ENCODE peak calls at places on chromosomes 1 and 21, in nine cellular contexts. T is left lung, Z is tibial artery, E is heart left ventricle, Q is K562, V is adrenal gland, W is mesendoderm, K is right atrium auricular region, B is H1. S is an unnamed sample.

GRCh38 chr1:185157599-185158469 is 867 bp downstream of the SWT1 start:
- DNase-seq in Q (no peak), Z (no peak), K (no peak), W (peak; percentile 43), T (no peak), V (no peak), B (no peak), E (peak; percentile 19), S (no peak)

GRCh38 chr1:46613661-46614603 is 2.7 kb downstream of the MOB3C start:
- DNase-seq in W (peak; percentile 73), B (peak; percentile 83), V (peak; percentile 91), Z (peak; percentile 96), K (peak; percentile 93), Q (no peak), T (peak; percentile 92), E (peak; percentile 92), S (peak; percentile 38)

GRCh38 chr1:172308148-172308547 is 112.3 kb upstream of the C1orf105 start:
- DNase-seq in E (no peak), W (no peak), Z (no peak), T (no peak), Q (no peak), V (no peak), K (no peak), B (no peak), S (no peak)

GRCh38 chr1:203584040-203584439 is 42.6 kb upstream of the ATP2B4 start:
- DNase-seq in B (no peak), K (no peak), T (no peak), Q (no peak), Z (no peak), V (no peak), E (no peak), W (no peak), S (no peak)

GRCh38 chr1:11594222-11594621 is 60.0 kb downstream of the FBXO2 start:
- DNase-seq in E (no peak), Q (no peak), K (no peak), T (no peak), B (no peak), Z (no peak), W (peak; percentile 93), V (no peak), S (no peak)

GRCh38 chr1:173876732-173877131 is 8.6 kb downstream of the ZBTB37 start:
- DNase-seq in W (no peak), Q (no peak), V (no peak), B (no peak), T (no peak), E (no peak), K (no peak), Z (no peak), S (no peak)

GRCh38 chr1:41486053-41486891 is 1.8 kb upstream of the EDN2 start:
- DNase-seq in K (no peak), T (no peak), E (no peak), Q (no peak), V (peak; percentile 41), B (no peak), Z (no peak), W (peak; percentile 95), S (no peak)

GRCh38 chr1:151988405-151988851 is 5.2 kb downstream of the S100A10 start:
- DNase-seq in E (no peak), Z (no peak), T (no peak), Q (peak; percentile 39), K (no peak), B (no peak), W (peak; percentile 95), V (peak; percentile 41), S (no peak)

GRCh38 chr1:5884110-5884509 is 108.1 kb downstream of the NPHP4 start:
- DNase-seq in B (no peak), Z (no peak), E (no peak), K (no peak), W (no peak), T (no peak), Q (no peak), V (no peak), S (no peak)

GRCh38 chr21:46517361-46517760 is 58.7 kb downstream of the DIP2A start:
- DNase-seq in K (no peak), E (peak; percentile 44), V (peak; percentile 60), B (no peak), Q (no peak), W (no peak), Z (no peak), T (no peak), S (no peak)

GRCh38 chr1:225498539-225499135 is 70.8 kb upstream of the LBR start:
- DNase-seq in Q (no peak), T (no peak), Z (no peak), K (no peak), B (no peak), V (no peak), E (no peak), W (no peak), S (no peak)

GRCh38 chr1:9349331-9349851 is 56.7 kb downstream of the SPSB1 start:
- DNase-seq in T (no peak), B (no peak), E (no peak), Z (no peak), W (no peak), Q (no peak), K (no peak), V (no peak), S (no peak)

GRCh38 chr1:66380452-66381212 is 153.3 kb upstream of the SGIP1 start:
- DNase-seq in V (no peak), Q (no peak), B (no peak), T (peak; percentile 41), K (no peak), W (no peak), Z (no peak), E (no peak), S (no peak)

GRCh38 chr1:177014325-177014724 is 150.2 kb downstream of the ASTN1 start:
- DNase-seq in B (no peak), T (no peak), K (no peak), V (no peak), Q (no peak), W (no peak), Z (no peak), E (no peak), S (no peak)

GRCh38 chr1:42815938-42816599 is 853 bp upstream of the ERMAP start:
- DNase-seq in E (no peak), V (no peak), Z (no peak), K (no peak), Q (no peak), T (no peak), B (peak; percentile 47), W (peak; percentile 70), S (no peak)

GRCh38 chr1:217029311-217030157 is 306.3 kb upstream of the ESRRG start:
- DNase-seq in Q (no peak), E (no peak), W (peak; percentile 5), B (no peak), V (peak; percentile 30), K (no peak), Z (no peak), T (peak; percentile 38), S (no peak)

GRCh38 chr1:86773331-86774288 is 69.2 kb downstream of the SH3GLB1 start:
- DNase-seq in E (no peak), Q (no peak), W (no peak), T (no peak), V (no peak), Z (no peak), K (no peak), B (no peak), S (no peak)
- H3K27ac ChIP-seq in E (peak overlapping the region; percentile 15), Q (no peak overlapping the region), W (peak overlapping the region; percentile 67), T (peak overlapping the region; percentile 47), V (peak overlapping the region; percentile 73), Z (no peak overlapping the region), K (peak overlapping the region; percentile 47), B (no peak overlapping the region), S (no peak overlapping the region)

GRCh38 chr1:27570823-27571222 is 33.1 kb downstream of the AHDC1 start:
- DNase-seq in T (no peak), V (no peak), B (peak; percentile 78), W (peak; percentile 80), Z (no peak), E (no peak), Q (no peak), K (no peak), S (no peak)
- H3K4me1 ChIP-seq in T (peaks cover 59% of the 10 kb centered on the region), V (peaks cover 85% of the 10 kb centered on the region), B (peaks cover 79% of the 10 kb centered on the region), W (peaks cover 63% of the 10 kb centered on the region), Z (peaks cover 90% of the 10 kb centered on the region), E (peaks cover 93% of the 10 kb centered on the region), Q (peaks cover 98% of the 10 kb centered on the region), K (no peaks in the 10 kb centered on the region), S (peaks cover 22% of the 10 kb centered on the region)

GRCh38 chr1:115277276-115277675 is 60.8 kb downstream of the NGF start:
- DNase-seq in K (no peak), T (no peak), V (no peak), Q (no peak), W (no peak), E (no peak), B (no peak), Z (no peak), S (no peak)
- H3K27ac ChIP-seq in K (no peak overlapping the region), T (no peak overlapping the region), V (no peak overlapping the region), Q (no peak overlapping the region), W (no peak overlapping the region), E (no peak overlapping the region), B (no peak overlapping the region), Z (no peak overlapping the region), S (no peak overlapping the region)

GRCh38 chr1:207839083-207839413 is 71.9 kb downstream of the CD34 start:
- DNase-seq in Z (no peak), E (no peak), B (no peak), K (no peak), Q (no peak), T (no peak), V (no peak), W (no peak), S (no peak)

GRCh38 chr1:207833956-207834660 is 76.8 kb downstream of the CD34 start:
- DNase-seq in E (no peak), T (no peak), W (no peak), Z (no peak), V (no peak), Q (no peak), K (no peak), B (no peak), S (no peak)

GRCh38 chr1:207838156-207839082 is 72.5 kb downstream of the CD34 start:
- DNase-seq in B (no peak), Q (peak; percentile 58), W (no peak), V (peak; percentile 92), Z (peak; percentile 60), T (no peak), K (peak; percentile 80), E (peak; percentile 79), S (no peak)

GRCh38 chr1:207835958-207836357 is 75.0 kb downstream of the CD34 start:
- DNase-seq in E (no peak), W (no peak), T (no peak), K (no peak), V (no peak), B (no peak), Q (no peak), Z (no peak), S (no peak)

DNA sequence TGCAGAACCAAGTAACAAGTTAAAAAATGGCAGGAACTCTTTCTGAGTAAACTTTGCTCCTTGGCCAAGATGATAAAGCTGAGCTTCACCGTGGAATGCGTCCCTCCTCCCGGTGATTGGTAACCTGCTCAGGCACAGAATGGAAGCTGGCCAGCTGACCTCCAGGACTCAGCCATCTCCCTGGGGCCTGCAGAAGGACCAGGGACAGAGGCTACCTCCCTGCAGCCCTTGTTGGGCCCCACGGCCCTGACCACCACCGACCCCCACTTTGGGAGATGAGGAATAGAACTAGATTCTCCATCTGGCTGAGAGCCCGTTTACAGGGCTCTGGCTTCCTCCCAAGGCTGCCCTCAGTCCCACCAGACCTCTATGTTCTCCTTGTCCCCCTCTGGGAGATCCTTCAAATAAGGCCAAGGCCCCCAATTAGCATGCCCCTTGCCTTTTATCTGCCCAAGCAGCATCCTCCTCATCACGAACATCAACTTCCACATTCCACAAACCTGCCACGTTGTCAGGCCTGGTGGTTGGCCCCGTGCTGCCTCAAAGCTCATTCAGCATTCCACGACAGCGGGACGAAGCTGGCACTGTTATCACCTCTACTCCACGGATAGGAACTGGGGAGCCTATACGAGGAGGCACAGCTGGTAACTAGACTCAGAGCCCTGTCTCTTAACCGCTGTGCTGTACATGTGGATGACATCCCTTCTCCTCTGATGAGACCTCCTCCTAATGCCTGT is 74.1 kb downstream of the CD34 start:
- DNase-seq in V (peak; percentile 43), Z (no peak), K (no peak), E (no peak), W (no peak), B (no peak), Q (no peak), T (no peak), S (no peak)
- H3K4me1 ChIP-seq in V (peaks cover 26% of the 10 kb centered on the region), Z (peaks cover 34% of the 10 kb centered on the region), K (no peaks in the 10 kb centered on the region), E (peaks cover 89% of the 10 kb centered on the region), W (no peaks in the 10 kb centered on the region), B (peaks cover 2% of the 10 kb centered on the region), Q (peaks cover 20% of the 10 kb centered on the region), T (no peaks in the 10 kb centered on the region), S (peaks cover 15% of the 10 kb centered on the region)

S was measured in naive thymus-derived CD4-positive, alpha-beta T cell.